ENCODE peak calls at places on chromosomes 1 and 21, in nine cellular contexts. One of them, this sample, is unnamed.
A peak's percentile ranks its signal among the peaks of the same experiment; 100 is the strongest.

GRCh38 chr1:91511386-91511785 is 10.7 kb downstream of the CDC7 start:
- DNase-seq in NCI-H1436: no peak
- DNase-seq in aorta: no peak
- DNase-seq in left kidney: peak; percentile 64
- DNase-seq in B cell: peak; percentile 26
- DNase-seq in body of pancreas: no peak
- DNase-seq in MM.1S: peak; percentile 49
- DNase-seq in NCI-H1105: peak; percentile 21
- DNase-seq in effector memory CD8-positive, alpha-beta T cell: no peak
- DNase-seq in this sample: peak; percentile 10

GRCh38 chr1:31416101-31416736 is 3.2 kb downstream of the SERINC2 start:
- DNase-seq in NCI-H1436: no peak
- DNase-seq in aorta: no peak
- DNase-seq in left kidney: peak; percentile 44
- DNase-seq in B cell: no peak
- DNase-seq in body of pancreas: peak; percentile 63
- DNase-seq in MM.1S: no peak
- DNase-seq in NCI-H1105: no peak
- DNase-seq in effector memory CD8-positive, alpha-beta T cell: no peak
- DNase-seq in this sample: no peak

GRCh38 chr1:201516511-201517127 is 9.7 kb upstream of the CSRP1 start:
- DNase-seq in NCI-H1436: no peak
- DNase-seq in aorta: no peak
- DNase-seq in left kidney: no peak
- DNase-seq in B cell: no peak
- DNase-seq in body of pancreas: no peak
- DNase-seq in MM.1S: no peak
- DNase-seq in NCI-H1105: no peak
- DNase-seq in effector memory CD8-positive, alpha-beta T cell: no peak
- DNase-seq in this sample: no peak

GRCh38 chr1:88691540-88691939 is 7.5 kb downstream of the PKN2 start:
- DNase-seq in NCI-H1436: no peak
- DNase-seq in aorta: no peak
- DNase-seq in left kidney: no peak
- DNase-seq in B cell: no peak
- DNase-seq in body of pancreas: no peak
- DNase-seq in MM.1S: no peak
- DNase-seq in NCI-H1105: no peak
- DNase-seq in effector memory CD8-positive, alpha-beta T cell: no peak
- DNase-seq in this sample: no peak

GRCh38 chr1:43354471-43354870 is 4.3 kb upstream of the CDC20 start:
- DNase-seq in NCI-H1436: no peak
- DNase-seq in aorta: no peak
- DNase-seq in left kidney: no peak
- DNase-seq in B cell: no peak
- DNase-seq in body of pancreas: no peak
- DNase-seq in MM.1S: no peak
- DNase-seq in NCI-H1105: no peak
- DNase-seq in effector memory CD8-positive, alpha-beta T cell: no peak
- DNase-seq in this sample: no peak

GRCh38 chr1:111223126-111223443 is 4.4 kb upstream of the CHI3L2 start:
- DNase-seq in NCI-H1436: no peak
- DNase-seq in aorta: no peak
- DNase-seq in left kidney: no peak
- DNase-seq in B cell: no peak
- DNase-seq in body of pancreas: no peak
- DNase-seq in MM.1S: no peak
- DNase-seq in NCI-H1105: no peak
- DNase-seq in effector memory CD8-positive, alpha-beta T cell: no peak
- DNase-seq in this sample: no peak

GRCh38 chr1:33133478-33134105 is 48.3 kb downstream of the TRIM62 start:
- DNase-seq in NCI-H1436: no peak
- DNase-seq in aorta: no peak
- DNase-seq in left kidney: no peak
- DNase-seq in B cell: no peak
- DNase-seq in body of pancreas: no peak
- DNase-seq in MM.1S: no peak
- DNase-seq in NCI-H1105: no peak
- DNase-seq in effector memory CD8-positive, alpha-beta T cell: no peak
- DNase-seq in this sample: no peak

GRCh38 chr1:29620631-29621030 is 384.3 kb downstream of the PTPRU start:
- DNase-seq in NCI-H1436: no peak
- DNase-seq in aorta: no peak
- DNase-seq in left kidney: no peak
- DNase-seq in B cell: no peak
- DNase-seq in body of pancreas: no peak
- DNase-seq in MM.1S: no peak
- DNase-seq in NCI-H1105: no peak
- DNase-seq in effector memory CD8-positive, alpha-beta T cell: no peak
- DNase-seq in this sample: no peak

GRCh38 chr1:215539803-215540575 is 27.1 kb upstream of the KCTD3 start:
- DNase-seq in NCI-H1436: no peak
- DNase-seq in aorta: no peak
- DNase-seq in left kidney: no peak
- DNase-seq in B cell: no peak
- DNase-seq in body of pancreas: no peak
- DNase-seq in MM.1S: no peak
- DNase-seq in NCI-H1105: peak; percentile 49
- DNase-seq in effector memory CD8-positive, alpha-beta T cell: no peak
- DNase-seq in this sample: peak; percentile 19

GRCh38 chr1:162055062-162055461 is 14.4 kb upstream of the NOS1AP start:
- DNase-seq in NCI-H1436: no peak
- DNase-seq in aorta: no peak
- DNase-seq in left kidney: no peak
- DNase-seq in B cell: no peak
- DNase-seq in body of pancreas: no peak
- DNase-seq in MM.1S: no peak
- DNase-seq in NCI-H1105: no peak
- DNase-seq in effector memory CD8-positive, alpha-beta T cell: no peak
- DNase-seq in this sample: no peak

GRCh38 chr1:53376742-53377437 is 49.0 kb upstream of the LRP8 start:
- DNase-seq in NCI-H1436: peak; percentile 48
- DNase-seq in aorta: peak; percentile 35
- DNase-seq in left kidney: no peak
- DNase-seq in B cell: no peak
- DNase-seq in body of pancreas: peak; percentile 2
- DNase-seq in MM.1S: no peak
- DNase-seq in NCI-H1105: no peak
- DNase-seq in effector memory CD8-positive, alpha-beta T cell: no peak
- DNase-seq in this sample: peak; percentile 62

GRCh38 chr1:225466848-225467192 is 39.0 kb upstream of the LBR start:
- DNase-seq in NCI-H1436: no peak
- DNase-seq in aorta: peak; percentile 23
- DNase-seq in left kidney: no peak
- DNase-seq in B cell: no peak
- DNase-seq in body of pancreas: no peak
- DNase-seq in MM.1S: no peak
- DNase-seq in NCI-H1105: no peak
- DNase-seq in effector memory CD8-positive, alpha-beta T cell: no peak
- DNase-seq in this sample: no peak

GRCh38 chr1:182725264-182725965 is 41.0 kb upstream of the RGS8 start:
- DNase-seq in NCI-H1436: no peak
- DNase-seq in aorta: no peak
- DNase-seq in left kidney: peak; percentile 44
- DNase-seq in B cell: no peak
- DNase-seq in body of pancreas: peak; percentile 14
- DNase-seq in MM.1S: no peak
- DNase-seq in NCI-H1105: no peak
- DNase-seq in effector memory CD8-positive, alpha-beta T cell: no peak
- DNase-seq in this sample: no peak

GRCh38 chr21:37380349-37381323 is 14.1 kb downstream of the DYRK1A start:
- DNase-seq in NCI-H1436: no peak
- DNase-seq in aorta: no peak
- DNase-seq in left kidney: peak; percentile 57
- DNase-seq in B cell: no peak
- DNase-seq in body of pancreas: peak; percentile 66
- DNase-seq in MM.1S: no peak
- DNase-seq in NCI-H1105: no peak
- DNase-seq in effector memory CD8-positive, alpha-beta T cell: no peak
- DNase-seq in this sample: no peak

GRCh38 chr1:975896-976683 is 5.8 kb downstream of the PERM1 start:
- DNase-seq in NCI-H1436: peak; percentile 41
- DNase-seq in aorta: no peak
- DNase-seq in left kidney: peak; percentile 84
- DNase-seq in B cell: peak; percentile 71
- DNase-seq in body of pancreas: peak; percentile 66
- DNase-seq in MM.1S: peak; percentile 43
- DNase-seq in NCI-H1105: peak; percentile 53
- DNase-seq in effector memory CD8-positive, alpha-beta T cell: peak; percentile 65
- DNase-seq in this sample: peak; percentile 65

GRCh38 chr1:177309884-177310283 is 139.1 kb downstream of the BRINP2 start:
- DNase-seq in NCI-H1436: no peak
- DNase-seq in aorta: no peak
- DNase-seq in left kidney: no peak
- DNase-seq in B cell: no peak
- DNase-seq in body of pancreas: no peak
- DNase-seq in MM.1S: no peak
- DNase-seq in NCI-H1105: no peak
- DNase-seq in effector memory CD8-positive, alpha-beta T cell: no peak
- DNase-seq in this sample: no peak

GRCh38 chr1:167105150-167105840 is 11.4 kb downstream of the STYXL2 start:
- DNase-seq in NCI-H1436: no peak
- DNase-seq in aorta: no peak
- DNase-seq in left kidney: peak; percentile 83
- DNase-seq in B cell: peak; percentile 18
- DNase-seq in body of pancreas: no peak
- DNase-seq in MM.1S: no peak
- DNase-seq in NCI-H1105: no peak
- DNase-seq in effector memory CD8-positive, alpha-beta T cell: no peak
- DNase-seq in this sample: no peak